ENCODE peak calls at places on chromosomes 16 and 17, in six cellular contexts. B is nephron progenitor cell, I is uterus, Q is fibroblast of the aortic adventitia, A is left ventricle myocardium inferior, N is astrocyte. J is an unnamed sample.
A peak's percentile ranks its signal among the peaks of the same experiment; 100 is the strongest.

GRCh38 chr17:614637-615546 is 99.7 kb downstream of the VPS53 start:
- DNase-seq in Q (no peak), A (no peak), N (no peak), I (no peak), B (no peak), J (peak; percentile 47)

GRCh38 chr16:8674413-8675022 is at the start of gene ABAT:
- DNase-seq in B (peak; percentile 93), A (peak; percentile 88), Q (peak; percentile 60), I (peak; percentile 81), N (peak; percentile 61), J (peak; percentile 93)

GRCh38 chr17:32495347-32496253 is 8.8 kb downstream of the CDK5R1 start:
- DNase-seq in B (peak; percentile 38), Q (peak; percentile 30), I (no peak), A (no peak), N (peak; percentile 45), J (no peak)

GRCh38 chr17:39903158-39903884 is 15.1 kb downstream of the GSDMB start:
- DNase-seq in N (no peak), Q (peak; percentile 5), I (no peak), A (no peak), B (no peak), J (no peak)

GRCh38 chr16:9900576-9900975 is 281.7 kb downstream of the GRIN2A start:
- DNase-seq in A (no peak), Q (no peak), B (no peak), N (no peak), I (no peak), J (no peak)

GRCh38 chr17:67013891-67014290 is 30.5 kb upstream of the CACNG1 start:
- DNase-seq in I (no peak), B (peak; percentile 25), N (no peak), Q (no peak), A (no peak), J (no peak)

GRCh38 chr16:85132456-85133289 is 20.4 kb upstream of the CIBAR2 start:
- DNase-seq in N (no peak), B (no peak), A (no peak), Q (no peak), I (no peak), J (no peak)

GRCh38 chr16:28168991-28169554 is 42.7 kb downstream of the XPO6 start:
- DNase-seq in A (no peak), B (no peak), N (no peak), Q (no peak), I (no peak), J (no peak)

GRCh38 chr16:87832759-87833502 is 36.4 kb downstream of the SLC7A5 start:
- DNase-seq in B (no peak), A (no peak), Q (no peak), I (no peak), N (no peak), J (no peak)

GRCh38 chr17:79942011-79942405 is 93.7 kb downstream of the TBC1D16 start:
- DNase-seq in Q (no peak), B (no peak), A (peak; percentile 5), I (peak; percentile 19), N (no peak), J (peak; percentile 68)

GRCh38 chr16:85857406-85857805 is 41.6 kb upstream of the IRF8 start:
- DNase-seq in B (no peak), I (no peak), Q (no peak), A (no peak), N (no peak), J (no peak)

GRCh38 chr17:77296769-77297409 is 156.1 kb downstream of the SEC14L1 start:
- DNase-seq in A (no peak), Q (no peak), N (no peak), I (no peak), B (no peak), J (no peak)

GRCh38 chr16:57242650-57243049 is 2.4 kb upstream of the ARL2BP start:
- DNase-seq in Q (no peak), I (no peak), A (no peak), N (no peak), B (no peak), J (no peak)

GRCh38 chr17:81814748-81815645 is 11.0 kb downstream of the GCGR start:
- DNase-seq in B (no peak), N (no peak), I (no peak), Q (no peak), A (no peak), J (no peak)

GRCh38 chr17:45227101-45227591 is 5.5 kb downstream of the FMNL1 start:
- DNase-seq in Q (no peak), I (no peak), N (no peak), A (no peak), B (no peak), J (no peak)

GRCh38 chr17:8148560-8148959 is 3.6 kb downstream of the PER1 start:
- DNase-seq in I (no peak), A (no peak), B (no peak), N (no peak), Q (no peak), J (peak; percentile 70)

GRCh38 chr17:79738643-79739042 is 7.9 kb downstream of the ENPP7 start:
- DNase-seq in A (no peak), B (no peak), N (no peak), I (no peak), Q (no peak), J (no peak)

GRCh38 chr16:25692307-25692706 is 548 bp downstream of the HS3ST4 start:
- DNase-seq in Q (no peak), N (no peak), I (no peak), B (peak; percentile 59), A (no peak), J (no peak)

GRCh38 chr16:50373345-50373701 is 4.5 kb upstream of the BRD7 start:
- DNase-seq in I (no peak), N (no peak), B (no peak), Q (no peak), A (no peak), J (no peak)

GRCh38 chr17:56350592-56350991 is 197.3 kb downstream of the ANKFN1 start:
- DNase-seq in B (no peak), N (no peak), Q (no peak), A (no peak), I (no peak), J (no peak)

GRCh38 chr16:28884045-28884444 is 5.8 kb downstream of the ATP2A1 start:
- DNase-seq in A (no peak), Q (no peak), I (no peak), B (no peak), N (no peak), J (no peak)

GRCh38 chr17:81804559-81805399 is 829 bp downstream of the GCGR start:
- DNase-seq in I (no peak), B (peak; percentile 44), Q (no peak), A (no peak), N (no peak), J (no peak)

GRCh38 chr16:84652565-84652964 is 4.3 kb downstream of the KLHL36 start:
- DNase-seq in A (no peak), I (no peak), N (no peak), B (no peak), Q (no peak), J (no peak)

GRCh38 chr17:83055911-83056582 is 23.4 kb upstream of the METRNL start:
- DNase-seq in Q (peak; percentile 76), A (peak; percentile 15), N (peak; percentile 88), B (no peak), I (peak; percentile 63), J (peak; percentile 78)

GRCh38 chr17:75539969-75540729 is 14.7 kb downstream of the LLGL2 start:
- DNase-seq in Q (no peak), I (no peak), A (no peak), B (no peak), N (no peak), J (no peak)

GRCh38 chr17:35757243-35757642 is 3.4 kb upstream of the C17orf50 start:
- DNase-seq in B (no peak), N (no peak), Q (no peak), I (no peak), A (no peak), J (no peak)

GRCh38 chr17:38451840-38452529 is 23.7 kb downstream of the ARHGAP23 start:
- DNase-seq in B (peak; percentile 46), A (no peak), I (peak; percentile 79), Q (peak; percentile 83), N (peak; percentile 89), J (no peak)

GRCh38 chr17:12078791-12079190 is 58.1 kb downstream of the MAP2K4 start:
- DNase-seq in I (no peak), B (no peak), Q (peak; percentile 70), N (peak; percentile 87), A (no peak), J (no peak)

GRCh38 chr16:1538804-1539520 is 5.5 kb downstream of the TMEM204 start:
- DNase-seq in A (no peak), I (no peak), Q (no peak), B (no peak), N (no peak), J (no peak)

GRCh38 chr17:43813386-43813785 is 19.6 kb downstream of the MPP3 start:
- DNase-seq in N (no peak), A (no peak), B (no peak), I (no peak), Q (no peak), J (peak; percentile 29)

GRCh38 chr16:49108611-49109010 is 173.0 kb downstream of the CBLN1 start:
- DNase-seq in N (no peak), A (no peak), Q (no peak), I (no peak), B (no peak), J (no peak)

GRCh38 chr16:3101018-3101840 is 2.1 kb upstream of the ZSCAN10 start:
- DNase-seq in A (no peak), B (no peak), I (no peak), N (no peak), Q (no peak), J (no peak)
- TF ChIP-seq CTCF in A (peak; percentile 52), B (peak; percentile 58), I (no peak), N (peak; percentile 47), Q (peak; percentile 50), J (peak; percentile 24)

GRCh38 chr17:1716076-1716911 is 6.1 kb upstream of the TLCD2 start:
- DNase-seq in N (peak; percentile 100), A (peak; percentile 100), B (peak; percentile 100), Q (peak; percentile 100), I (peak; percentile 100), J (peak; percentile 100)
- TF ChIP-seq CTCF in N (peak; percentile 6), A (no peak), B (no peak), Q (peak; percentile 36), I (no peak), J (no peak)

GRCh38 chr17:49859991-49860953 is 12.4 kb upstream of the TAC4 start:
- DNase-seq in I (no peak), Q (no peak), A (no peak), B (peak; percentile 34), N (no peak), J (no peak)
- TF ChIP-seq CTCF in I (no peak), Q (no peak), A (no peak), B (no peak), N (no peak), J (no peak)

GRCh38 chr17:2277430-2278170 is 26.0 kb downstream of the SMG6 start:
- DNase-seq in B (no peak), I (no peak), A (no peak), N (no peak), Q (no peak), J (no peak)
- TF ChIP-seq CTCF in B (no peak), I (no peak), A (no peak), N (no peak), Q (no peak), J (no peak)

DNA sequence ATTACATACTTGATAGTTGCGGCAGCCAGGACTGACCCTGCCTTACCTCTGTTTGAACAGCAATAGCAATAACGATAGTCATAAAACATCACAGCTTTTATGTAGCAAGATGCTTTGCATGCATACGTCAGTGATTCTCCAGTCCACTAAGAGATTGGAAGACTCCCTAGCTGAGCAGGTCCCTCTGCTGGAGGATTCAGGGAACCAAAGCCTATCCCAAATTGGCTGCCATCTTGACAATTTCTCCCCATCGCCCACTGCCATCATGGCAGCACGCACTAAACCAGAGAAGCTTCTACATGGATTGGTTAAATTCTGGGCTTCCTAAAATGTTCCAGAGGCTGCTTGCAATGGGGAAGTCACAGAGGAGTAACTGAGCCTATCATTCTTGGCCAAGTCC is 360.6 kb upstream of the XYLT1 start:
- DNase-seq in Q (no peak), N (no peak), I (no peak), B (no peak), A (no peak), J (no peak)
- TF ChIP-seq CTCF in Q (no peak), N (no peak), I (no peak), B (no peak), A (no peak), J (no peak)

J was measured in coronary artery.